ENCODE peak calls at places on chromosomes 4 and X, in nine cellular contexts. One of them, this sample, is unnamed.

GRCh38 chr4:114025176-114025777 is 45.8 kb upstream of the ARSJ start:
- DNase-seq in upper lobe of left lung: no peak
- DNase-seq in testis: no peak
- DNase-seq in prostate gland: no peak
- DNase-seq in heart left ventricle: no peak
- DNase-seq in body of pancreas: no peak
- DNase-seq in right lobe of liver: no peak
- DNase-seq in uterus: no peak
- DNase-seq in breast epithelium: no peak
- DNase-seq in this sample: no peak

GRCh38 chrX:38811515-38812239 is 10.4 kb downstream of the MID1IP1 start:
- DNase-seq in right lobe of liver: no peak
- DNase-seq in prostate gland: no peak
- DNase-seq in upper lobe of left lung: no peak
- DNase-seq in body of pancreas: no peak
- DNase-seq in testis: no peak
- DNase-seq in uterus: no peak
- DNase-seq in breast epithelium: no peak
- DNase-seq in heart left ventricle: no peak
- DNase-seq in this sample: no peak

GRCh38 chrX:54422168-54422567 is 18.0 kb upstream of the TSR2 start:
- DNase-seq in testis: no peak
- DNase-seq in prostate gland: no peak
- DNase-seq in body of pancreas: no peak
- DNase-seq in upper lobe of left lung: no peak
- DNase-seq in right lobe of liver: no peak
- DNase-seq in uterus: no peak
- DNase-seq in breast epithelium: no peak
- DNase-seq in heart left ventricle: no peak
- DNase-seq in this sample: no peak

GRCh38 chrX:19543951-19544359 is 28.6 kb upstream of the MAP3K15 start:
- DNase-seq in breast epithelium: no peak
- DNase-seq in testis: no peak
- DNase-seq in heart left ventricle: peak
- DNase-seq in upper lobe of left lung: no peak
- DNase-seq in uterus: no peak
- DNase-seq in prostate gland: no peak
- DNase-seq in right lobe of liver: no peak
- DNase-seq in body of pancreas: no peak
- DNase-seq in this sample: no peak

GRCh38 chr4:83691998-83692397 is 156.1 kb downstream of the GPAT3 start:
- DNase-seq in prostate gland: no peak
- DNase-seq in upper lobe of left lung: no peak
- DNase-seq in uterus: no peak
- DNase-seq in heart left ventricle: no peak
- DNase-seq in testis: no peak
- DNase-seq in breast epithelium: no peak
- DNase-seq in body of pancreas: no peak
- DNase-seq in right lobe of liver: no peak
- DNase-seq in this sample: no peak

GRCh38 chr4:6383929-6384328 is 88.5 kb downstream of the PPP2R2C start:
- DNase-seq in prostate gland: no peak
- DNase-seq in body of pancreas: no peak
- DNase-seq in heart left ventricle: no peak
- DNase-seq in uterus: no peak
- DNase-seq in breast epithelium: no peak
- DNase-seq in testis: no peak
- DNase-seq in upper lobe of left lung: no peak
- DNase-seq in right lobe of liver: no peak
- DNase-seq in this sample: no peak

GRCh38 chr4:189436207-189436606 is 504.5 kb upstream of the FRG1 start:
- DNase-seq in body of pancreas: peak
- DNase-seq in prostate gland: no peak
- DNase-seq in heart left ventricle: no peak
- DNase-seq in uterus: no peak
- DNase-seq in testis: no peak
- DNase-seq in right lobe of liver: no peak
- DNase-seq in upper lobe of left lung: no peak
- DNase-seq in breast epithelium: no peak
- DNase-seq in this sample: no peak

GRCh38 chrX:10755477-10756334 is 135.3 kb upstream of the MID1 start:
- DNase-seq in body of pancreas: peak
- DNase-seq in testis: peak
- DNase-seq in breast epithelium: no peak
- DNase-seq in uterus: peak
- DNase-seq in heart left ventricle: no peak
- DNase-seq in prostate gland: peak
- DNase-seq in right lobe of liver: no peak
- DNase-seq in upper lobe of left lung: no peak
- DNase-seq in this sample: no peak

GRCh38 chr4:172996571-172997216 is 171.9 kb upstream of the GALNT7 start:
- DNase-seq in uterus: no peak
- DNase-seq in prostate gland: no peak
- DNase-seq in testis: no peak
- DNase-seq in right lobe of liver: no peak
- DNase-seq in body of pancreas: no peak
- DNase-seq in breast epithelium: no peak
- DNase-seq in heart left ventricle: no peak
- DNase-seq in upper lobe of left lung: no peak
- DNase-seq in this sample: no peak

GRCh38 chrX:44904542-44905115 is 31.6 kb downstream of the KDM6A start:
- DNase-seq in body of pancreas: no peak
- DNase-seq in heart left ventricle: no peak
- DNase-seq in uterus: no peak
- DNase-seq in testis: no peak
- DNase-seq in breast epithelium: no peak
- DNase-seq in upper lobe of left lung: no peak
- DNase-seq in right lobe of liver: no peak
- DNase-seq in prostate gland: no peak
- DNase-seq in this sample: no peak

GRCh38 chr4:145881585-145881984 is 57.0 kb downstream of the ZNF827 start:
- DNase-seq in testis: no peak
- DNase-seq in prostate gland: no peak
- DNase-seq in uterus: no peak
- DNase-seq in body of pancreas: no peak
- DNase-seq in right lobe of liver: no peak
- DNase-seq in upper lobe of left lung: no peak
- DNase-seq in heart left ventricle: no peak
- DNase-seq in breast epithelium: no peak
- DNase-seq in this sample: no peak

GRCh38 chr4:89164400-89164799 is 53.1 kb downstream of the TIGD2 start:
- DNase-seq in prostate gland: no peak
- DNase-seq in uterus: no peak
- DNase-seq in upper lobe of left lung: no peak
- DNase-seq in heart left ventricle: no peak
- DNase-seq in testis: no peak
- DNase-seq in right lobe of liver: no peak
- DNase-seq in breast epithelium: no peak
- DNase-seq in body of pancreas: no peak
- DNase-seq in this sample: no peak
- TF ChIP-seq CTCF in prostate gland: no peak
- TF ChIP-seq CTCF in uterus: no peak
- TF ChIP-seq CTCF in upper lobe of left lung: no peak
- TF ChIP-seq CTCF in heart left ventricle: no peak
- TF ChIP-seq CTCF in testis: no peak
- TF ChIP-seq CTCF in right lobe of liver: peak
- TF ChIP-seq CTCF in breast epithelium: no peak
- TF ChIP-seq CTCF in body of pancreas: no peak
- TF ChIP-seq CTCF in this sample: no peak

GRCh38 chr4:86981789-86982188 is 47.0 kb downstream of the AFF1 start:
- DNase-seq in heart left ventricle: no peak
- DNase-seq in right lobe of liver: no peak
- DNase-seq in breast epithelium: no peak
- DNase-seq in upper lobe of left lung: no peak
- DNase-seq in body of pancreas: no peak
- DNase-seq in testis: no peak
- DNase-seq in prostate gland: no peak
- DNase-seq in uterus: no peak
- DNase-seq in this sample: no peak
- TF ChIP-seq POLR2A in heart left ventricle: no peak
- TF ChIP-seq POLR2A in right lobe of liver: peak
- TF ChIP-seq POLR2A in breast epithelium: no peak
- TF ChIP-seq POLR2A in upper lobe of left lung: no peak
- TF ChIP-seq POLR2A in body of pancreas: no peak
- TF ChIP-seq POLR2A in testis: no peak
- TF ChIP-seq POLR2A in prostate gland: no peak
- TF ChIP-seq POLR2A in uterus: no peak
- TF ChIP-seq POLR2A in this sample: no peak

DNA sequence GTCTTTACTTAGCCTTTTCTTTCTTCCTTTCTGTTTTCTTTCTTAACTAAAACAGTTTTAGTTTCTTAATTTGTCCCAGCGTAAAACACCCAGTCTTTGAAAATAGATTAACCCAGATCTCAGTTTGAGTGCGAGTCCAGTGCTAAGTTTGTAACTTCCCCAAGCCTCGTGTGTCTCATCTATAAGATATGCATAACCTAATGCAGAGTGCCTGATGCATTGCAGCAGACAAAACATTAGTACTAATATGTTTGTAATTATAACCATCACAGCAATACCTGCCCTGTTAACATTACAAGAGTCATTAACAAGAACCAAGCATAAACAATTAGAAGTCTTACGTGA is 528 bp upstream of the GEMIN8 start:
- DNase-seq in heart left ventricle: no peak
- DNase-seq in body of pancreas: no peak
- DNase-seq in testis: no peak
- DNase-seq in breast epithelium: no peak
- DNase-seq in prostate gland: no peak
- DNase-seq in right lobe of liver: no peak
- DNase-seq in upper lobe of left lung: no peak
- DNase-seq in uterus: no peak
- DNase-seq in this sample: no peak
- H3K27ac ChIP-seq in heart left ventricle: peak
- H3K27ac ChIP-seq in body of pancreas: peak
- H3K27ac ChIP-seq in testis: peak
- H3K27ac ChIP-seq in breast epithelium: peak
- H3K27ac ChIP-seq in prostate gland: peak
- H3K27ac ChIP-seq in right lobe of liver: peak
- H3K27ac ChIP-seq in upper lobe of left lung: peak
- H3K27ac ChIP-seq in uterus: peak
- H3K27ac ChIP-seq in this sample: peak

DNA sequence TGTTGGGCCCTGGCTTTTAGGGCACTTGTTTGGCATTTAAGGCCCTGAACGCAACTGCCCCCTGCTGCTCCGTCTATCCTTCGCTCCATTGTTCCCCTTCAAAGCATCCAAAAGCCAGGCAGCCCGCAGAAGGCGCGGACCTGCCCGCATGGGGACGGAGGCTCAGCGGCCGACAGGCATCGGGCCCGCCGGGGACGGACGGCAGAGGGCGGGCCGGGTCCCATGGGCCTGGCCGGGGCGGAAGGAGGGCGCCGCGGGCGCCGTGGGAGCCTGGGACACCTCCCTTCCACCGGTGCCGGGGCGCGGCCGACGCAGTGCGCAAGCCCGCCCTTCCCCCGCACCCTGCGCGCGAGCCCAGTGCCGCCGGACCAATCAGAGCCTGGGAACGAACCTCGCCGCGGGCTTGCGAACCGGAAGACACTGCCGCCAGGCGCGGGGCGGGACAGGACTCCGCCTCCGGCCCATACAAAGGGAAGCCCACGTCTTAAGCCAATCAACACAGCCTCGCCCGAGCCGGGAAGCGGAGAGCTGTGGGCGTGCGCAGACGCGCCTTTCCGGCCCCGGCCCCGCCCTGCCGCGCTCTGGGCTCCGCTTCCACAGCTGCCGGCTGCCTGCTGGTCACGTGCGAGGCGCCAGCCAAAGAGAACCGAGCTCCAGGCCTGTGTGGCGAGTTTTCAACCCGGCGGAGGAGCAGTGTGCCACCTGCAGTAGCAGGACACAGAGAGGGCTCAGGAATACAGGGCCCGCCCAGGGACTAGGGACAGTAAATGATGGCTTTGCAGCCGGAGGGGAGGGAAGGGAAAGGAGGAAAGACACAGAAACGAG is 2.1 kb upstream of the ARHGAP4 start:
- DNase-seq in heart left ventricle: peak
- DNase-seq in testis: peak
- DNase-seq in right lobe of liver: peak
- DNase-seq in uterus: peak
- DNase-seq in upper lobe of left lung: peak
- DNase-seq in body of pancreas: peak
- DNase-seq in prostate gland: peak
- DNase-seq in breast epithelium: peak
- DNase-seq in this sample: peak
- TF ChIP-seq CTCF in heart left ventricle: peak
- TF ChIP-seq CTCF in testis: no peak
- TF ChIP-seq CTCF in right lobe of liver: peak
- TF ChIP-seq CTCF in uterus: peak
- TF ChIP-seq CTCF in upper lobe of left lung: peak
- TF ChIP-seq CTCF in body of pancreas: no peak
- TF ChIP-seq CTCF in prostate gland: peak
- TF ChIP-seq CTCF in breast epithelium: no peak
- TF ChIP-seq CTCF in this sample: no peak